ENCODE peak calls at places on chromosomes 13 and 19, in four cellular contexts. F is endothelial cell, W is suprapubic skin, G is astrocyte of the spinal cord. K is an unnamed sample.

GRCh38 chr13:95118541-95119324 is 182.5 kb downstream of the ABCC4 start:
- DNase-seq in F (no peak), W (no peak), G (no peak), K (no peak)

GRCh38 chr19:14840206-14840605 is 5.2 kb upstream of the OR7A5 start:
- DNase-seq in F (no peak), W (no peak), G (no peak), K (no peak)

GRCh38 chr19:16782719-16783118 is 46.5 kb upstream of the SIN3B start:
- DNase-seq in F (no peak), W (no peak), G (no peak), K (no peak)

GRCh38 chr13:31334994-31335549 is 135.3 kb downstream of the B3GLCT start:
- DNase-seq in F (no peak), W (no peak), G (no peak), K (no peak)

GRCh38 chr19:44725251-44725650 is 23.3 kb upstream of the BCL3 start:
- DNase-seq in F (no peak), W (no peak), G (no peak), K (no peak)

GRCh38 chr13:74187564-74187963 is 53.4 kb upstream of the KLF12 start:
- DNase-seq in F (no peak), W (no peak), G (no peak), K (no peak)

GRCh38 chr13:56510836-56511235 is 629.9 kb upstream of the PRR20A start:
- DNase-seq in F (no peak), W (no peak), G (no peak), K (no peak)

GRCh38 chr13:112042496-112042895 is 24.5 kb upstream of the SOX1 start:
- DNase-seq in F (no peak), W (no peak), G (no peak), K (no peak)

GRCh38 chr13:26601669-26602068 is 44.2 kb downstream of the WASF3 start:
- DNase-seq in F (no peak), W (no peak), G (no peak), K (no peak)
- TF ChIP-seq CTCF in F (no peak), W (no peak), G (no peak), K (peak; percentile 16)

GRCh38 chr19:33464010-33464732 is 57.4 kb downstream of the PEPD start:
- DNase-seq in F (no peak), W (no peak), G (no peak), K (no peak)

GRCh38 chr19:33465371-33465770 is 56.2 kb downstream of the PEPD start:
- DNase-seq in F (no peak), W (no peak), G (no peak), K (no peak)

GRCh38 chr19:33465834-33466233 is 55.8 kb downstream of the PEPD start:
- DNase-seq in F (no peak), W (no peak), G (no peak), K (no peak)

GRCh38 chr19:33463194-33463593 is 58.4 kb downstream of the PEPD start:
- DNase-seq in F (no peak), W (no peak), G (no peak), K (no peak)

GRCh38 chr19:33464733-33465115 is 56.9 kb downstream of the PEPD start:
- DNase-seq in F (no peak), W (no peak), G (no peak), K (no peak)
- TF ChIP-seq CTCF in F (no peak), W (no peak), G (no peak), K (no peak)

GRCh38 chr19:7866399-7867091 is 7.6 kb downstream of the PRR36 start:
- DNase-seq in F (no peak), W (no peak), G (no peak), K (peak; percentile 51)
- TF ChIP-seq CTCF in F (no peak), W (no peak), G (no peak), K (no peak)

DNA sequence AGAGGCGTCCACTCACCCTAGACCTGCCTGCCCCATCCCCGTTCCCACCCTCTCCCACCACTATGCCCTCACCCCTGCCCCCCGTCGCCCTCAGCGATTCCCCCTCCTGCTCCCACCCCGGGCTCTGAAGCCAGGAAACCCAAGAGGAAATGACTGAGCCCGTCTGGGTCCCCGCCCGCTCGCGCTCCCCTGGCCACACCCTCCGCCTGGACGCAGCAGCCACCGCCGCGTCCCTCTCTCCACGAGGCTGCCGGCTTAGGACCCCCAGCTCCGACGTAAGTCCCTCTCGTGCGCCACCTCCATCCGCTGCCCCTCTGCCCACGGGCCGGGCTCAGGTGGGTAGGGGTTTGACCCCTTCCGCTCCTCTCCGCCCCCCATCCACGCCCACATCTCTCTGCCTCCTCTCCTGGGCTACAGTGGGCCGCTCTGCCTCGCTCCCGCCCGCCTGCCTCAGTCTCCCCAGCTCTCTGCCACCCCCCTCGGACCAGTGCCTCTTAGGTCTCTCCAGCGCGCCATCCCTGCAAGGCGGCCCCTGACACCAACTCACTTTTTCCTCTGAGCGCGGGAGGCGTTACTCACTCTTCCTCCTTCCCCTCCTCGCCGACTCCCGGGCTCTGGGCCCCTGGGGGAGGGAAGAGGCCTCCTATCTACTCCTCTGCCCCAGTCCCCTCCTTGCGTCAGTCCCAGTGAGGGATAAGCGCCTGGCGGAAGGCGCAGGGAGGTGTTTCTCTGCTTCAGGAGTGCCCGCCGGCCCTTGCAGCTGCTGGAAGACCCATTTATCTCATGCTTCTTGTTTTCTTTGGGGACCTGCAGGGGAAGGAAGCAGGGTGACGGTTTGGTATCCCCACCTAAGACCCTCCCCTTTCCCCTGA is at the start of gene FXYD5:
- DNase-seq in F (peak; percentile 53), W (peak; percentile 88), G (peak; percentile 70), K (no peak)
- TF ChIP-seq CTCF in F (no peak), W (peak; percentile 31), G (no peak), K (no peak)

GRCh38 chr13:39655041-39655568 is 357 bp upstream of the COG6 start:
- DNase-seq in F (no peak), W (no peak), G (no peak), K (no peak)

GRCh38 chr13:39656325-39656677 is 839 bp downstream of the COG6 start:
- DNase-seq in F (no peak), W (no peak), G (peak; percentile 11), K (no peak)

GRCh38 chr13:39655569-39656324 is at the start of gene COG6:
- DNase-seq in F (peak; percentile 98), W (peak; percentile 94), G (peak; percentile 87), K (peak; percentile 72)
- TF ChIP-seq CTCF in F (no peak), W (no peak), G (no peak), K (no peak)